ENCODE peak calls at places on chromosomes 7 and 10, in six cellular contexts. P is AG08396, S is AG09319, F is ureter, X is AG09309, C is NCI-H2081. A is an unnamed sample.

GRCh38 chr7:38584443-38585210 is 46.5 kb downstream of the AMPH start:
- DNase-seq in F (no peak), C (no peak), P (peak), X (peak), S (no peak), A (no peak)

GRCh38 chr7:2085804-2086203 is 146.9 kb downstream of the MAD1L1 start:
- DNase-seq in P (no peak), S (no peak), C (no peak), X (no peak), F (no peak), A (no peak)

GRCh38 chr7:142485617-142486226 is 227.9 kb upstream of the PRSS58 start:
- DNase-seq in S (no peak), C (no peak), F (no peak), X (no peak), P (no peak), A (no peak)

GRCh38 chr7:1236132-1236655 is 3.5 kb downstream of the UNCX start:
- DNase-seq in F (no peak), P (no peak), S (no peak), X (no peak), C (no peak), A (no peak)

GRCh38 chr7:151999337-152000090 is 26.0 kb upstream of the GALNT11 start:
- DNase-seq in S (no peak), C (no peak), F (no peak), X (peak), P (no peak), A (no peak)

GRCh38 chr7:3246133-3246532 is 54.9 kb upstream of the SDK1 start:
- DNase-seq in C (no peak), X (no peak), S (no peak), F (no peak), P (no peak), A (no peak)

GRCh38 chr10:34163075-34163905 is 651.8 kb downstream of the PARD3 start:
- DNase-seq in S (no peak), P (peak), F (no peak), C (no peak), X (no peak), A (no peak)

GRCh38 chr7:144489504-144489903 is 86.0 kb upstream of the NOBOX start:
- DNase-seq in C (no peak), S (no peak), X (no peak), F (no peak), P (no peak), A (no peak)

GRCh38 chr7:26202019-26202985 is 757 bp downstream of the CBX3 start:
- DNase-seq in S (no peak), P (peak), X (no peak), F (peak), C (peak), A (no peak)

GRCh38 chr10:122013311-122013780 is 24.4 kb downstream of the TACC2 start:
- DNase-seq in F (no peak), X (no peak), P (no peak), S (no peak), C (no peak), A (no peak)

GRCh38 chr10:80945267-80945880 is 407.7 kb downstream of the SH2D4B start:
- DNase-seq in P (no peak), X (no peak), C (no peak), F (no peak), S (no peak), A (no peak)

GRCh38 chr10:19043431-19043830 is 5.2 kb upstream of the MALRD1 start:
- DNase-seq in S (no peak), F (no peak), P (no peak), X (no peak), C (no peak), A (no peak)

GRCh38 chr10:93753621-93754250 is 4.0 kb upstream of the LGI1 start:
- DNase-seq in P (no peak), X (no peak), F (no peak), S (no peak), C (no peak), A (no peak)

GRCh38 chr7:47795631-47796030 is 152.6 kb downstream of the PKD1L1 start:
- DNase-seq in P (peak), F (no peak), C (no peak), X (peak), S (peak), A (no peak)

GRCh38 chr7:87375647-87376435 is 30.4 kb downstream of the CROT start:
- DNase-seq in S (no peak), X (no peak), C (no peak), F (no peak), P (no peak), A (no peak)

GRCh38 chr7:156577645-156578577 is 62.7 kb upstream of the RNF32 start:
- DNase-seq in F (no peak), P (no peak), X (no peak), S (no peak), C (no peak), A (no peak)

A was measured in omental fat pad.